ENCODE peak calls at places on chromosomes 1 and 21, in nine cellular contexts. A is immature natural killer cell, N is GDM1, M is cardiac fibroblast, Y is Caco-2, E is AG10803, G is nucleus accumbens, K is lower leg skin, B is ELF-1. S is an unnamed sample.

GRCh38 chr1:220528049-220528678 is at the start of gene MARK1:
- DNase-seq in Y (no peak), B (peak), K (peak), N (no peak), G (peak), E (peak), A (no peak), M (peak), S (peak)

GRCh38 chr1:242522304-242522945 is 2.1 kb downstream of the PLD5 start:
- DNase-seq in E (no peak), K (no peak), Y (no peak), G (no peak), A (no peak), M (no peak), N (no peak), B (no peak), S (peak)

GRCh38 chr1:53336146-53336545 is 8.3 kb upstream of the LRP8 start:
- DNase-seq in Y (no peak), G (no peak), E (no peak), K (peak), M (no peak), B (no peak), N (no peak), A (no peak), S (no peak)

GRCh38 chr1:202068596-202068995 is 54.1 kb upstream of the GPR37L1 start:
- DNase-seq in B (no peak), A (no peak), E (no peak), G (no peak), Y (no peak), M (no peak), N (no peak), K (no peak), S (no peak)

GRCh38 chr1:32798191-32798590 is 19.0 kb downstream of the YARS1 start:
- DNase-seq in Y (no peak), B (no peak), M (peak), E (no peak), K (no peak), G (no peak), A (no peak), N (no peak), S (no peak)

GRCh38 chr1:36248250-36248894 is 24.1 kb downstream of the THRAP3 start:
- DNase-seq in Y (peak), N (no peak), M (peak), E (peak), G (no peak), K (no peak), B (peak), A (no peak), S (peak)

GRCh38 chr1:54117815-54118563 is 34.8 kb downstream of the CDCP2 start:
- DNase-seq in K (no peak), B (no peak), A (no peak), M (no peak), N (no peak), E (no peak), G (peak), Y (no peak), S (peak)

GRCh38 chr1:89698020-89698560 is 65.2 kb downstream of the LRRC8C start:
- DNase-seq in G (no peak), Y (no peak), E (no peak), M (no peak), B (no peak), N (no peak), K (no peak), A (no peak), S (no peak)

GRCh38 chr1:223052931-223053330 is 90.1 kb downstream of the TLR5 start:
- DNase-seq in B (no peak), N (no peak), K (no peak), E (peak), G (no peak), Y (no peak), M (peak), A (no peak), S (peak)

GRCh38 chr1:50271968-50272578 is 151.2 kb downstream of the DMRTA2 start:
- DNase-seq in N (no peak), Y (no peak), G (peak), K (no peak), A (no peak), B (peak), E (peak), M (peak), S (peak)

GRCh38 chr1:108327534-108328462 is 83.9 kb upstream of the NBPF4 start:
- DNase-seq in A (no peak), N (no peak), B (peak), Y (no peak), G (no peak), M (no peak), E (no peak), K (no peak), S (peak)

GRCh38 chr1:40185951-40186864 is 25.0 kb downstream of the RLF start:
- DNase-seq in M (peak), G (no peak), K (no peak), A (peak), E (peak), Y (no peak), N (no peak), B (no peak), S (peak)

GRCh38 chr1:188061881-188062280 is 1233.1 kb downstream of the PLA2G4A start:
- DNase-seq in K (no peak), G (no peak), A (no peak), N (no peak), Y (no peak), M (no peak), B (no peak), E (no peak), S (no peak)

GRCh38 chr1:167661527-167662436 is 31.8 kb downstream of the RCSD1 start:
- DNase-seq in E (peak), A (no peak), N (no peak), G (no peak), K (no peak), M (peak), B (no peak), Y (no peak), S (peak)

GRCh38 chr1:202243006-202243405 is 49.4 kb downstream of the LGR6 start:
- DNase-seq in E (no peak), B (no peak), M (no peak), A (no peak), Y (peak), G (no peak), N (no peak), K (no peak), S (no peak)

GRCh38 chr1:25559031-25559430 is 15.6 kb downstream of the LDLRAP1 start:
- DNase-seq in Y (no peak), E (no peak), G (no peak), K (no peak), N (no peak), B (no peak), A (no peak), M (no peak), S (no peak)

GRCh38 chr1:29240400-29240837 is 4.1 kb downstream of the PTPRU start:
- DNase-seq in A (no peak), E (peak), G (no peak), B (peak), N (no peak), Y (no peak), M (no peak), K (no peak), S (no peak)

GRCh38 chr1:93925206-93925605 is 16.0 kb upstream of the GCLM start:
- DNase-seq in B (no peak), E (no peak), Y (no peak), M (no peak), N (no peak), G (no peak), K (no peak), A (no peak), S (no peak)

GRCh38 chr1:151716771-151717631 is at the start of gene CELF3:
- DNase-seq in B (peak), Y (no peak), E (no peak), K (no peak), M (no peak), G (peak), A (peak), N (no peak), S (no peak)

GRCh38 chr1:164440222-164440621 is 118.8 kb upstream of the PBX1 start:
- DNase-seq in K (no peak), B (peak), M (peak), E (peak), Y (peak), N (no peak), A (no peak), G (no peak), S (peak)

GRCh38 chr21:38897532-38898421 is 92.0 kb downstream of the ETS2 start:
- DNase-seq in K (no peak), G (no peak), N (no peak), Y (no peak), M (no peak), E (no peak), A (no peak), B (no peak), S (no peak)

GRCh38 chr1:116694524-116694923 is 27.0 kb upstream of the IGSF3 start:
- DNase-seq in E (no peak), G (no peak), B (no peak), M (peak), Y (no peak), N (no peak), A (no peak), K (no peak), S (peak)

GRCh38 chr1:23718482-23718881 is 24.8 kb upstream of the ELOA start:
- DNase-seq in A (no peak), G (no peak), M (peak), E (peak), Y (peak), B (peak), K (no peak), N (no peak), S (peak)

GRCh38 chr21:15617968-15618367 is 111.8 kb upstream of the USP25 start:
- DNase-seq in E (peak), Y (peak), G (no peak), K (no peak), B (no peak), N (no peak), A (no peak), M (peak), S (peak)

GRCh38 chr1:1922782-1923680 is 4.0 kb upstream of the TMEM52 start:
- DNase-seq in K (no peak), M (no peak), G (no peak), A (no peak), Y (peak), E (no peak), N (no peak), B (peak), S (no peak)

GRCh38 chr1:15702722-15703550 is 18.8 kb downstream of the PLEKHM2 start:
- DNase-seq in G (no peak), M (peak), A (no peak), E (peak), N (no peak), B (peak), K (no peak), Y (no peak), S (peak)

GRCh38 chr1:55981015-55981635 is 598.2 kb downstream of the PLPP3 start:
- DNase-seq in A (no peak), N (no peak), Y (no peak), G (no peak), E (peak), K (no peak), M (peak), B (no peak), S (peak)

GRCh38 chr21:32414579-32415358 is 2.3 kb downstream of the EVA1C start:
- DNase-seq in Y (no peak), A (no peak), N (no peak), E (no peak), G (peak), B (no peak), M (peak), K (no peak), S (peak)

GRCh38 chr1:9080704-9081291 is 11.4 kb upstream of the SLC2A5 start:
- DNase-seq in B (no peak), K (no peak), M (no peak), Y (no peak), N (no peak), A (no peak), G (no peak), E (no peak), S (peak)

S was measured in MCF 10A.